ENCODE peak calls at places on chromosomes 2 and 18, in six cellular contexts. One of them, this sample, is unnamed. For H3K4me1, the result is how much of the 10 kb centered on the place peaks cover.

GRCh38 chr2:113840463-113840975 is 49.4 kb upstream of the ACTR3 start:
- DNase-seq in prostate gland: no peak
- DNase-seq in IMR-90: no peak
- DNase-seq in neural progenitor cell: no peak
- DNase-seq in neuronal stem cell: no peak
- DNase-seq in kidney: no peak
- DNase-seq in this sample: no peak

GRCh38 chr2:52934354-52934898 is 833.2 kb upstream of the CHAC2 start:
- DNase-seq in prostate gland: peak
- DNase-seq in IMR-90: peak
- DNase-seq in neural progenitor cell: no peak
- DNase-seq in neuronal stem cell: no peak
- DNase-seq in kidney: no peak
- DNase-seq in this sample: no peak

GRCh38 chr2:216057688-216058193 is 23.9 kb downstream of the PECR start:
- DNase-seq in prostate gland: no peak
- DNase-seq in IMR-90: peak
- DNase-seq in neural progenitor cell: no peak
- DNase-seq in neuronal stem cell: no peak
- DNase-seq in kidney: peak
- DNase-seq in this sample: no peak

GRCh38 chr18:2881088-2881487 is 34.3 kb downstream of the EMILIN2 start:
- DNase-seq in prostate gland: no peak
- DNase-seq in IMR-90: peak
- DNase-seq in neural progenitor cell: no peak
- DNase-seq in neuronal stem cell: no peak
- DNase-seq in kidney: no peak
- DNase-seq in this sample: no peak

GRCh38 chr2:200288670-200289429 is 17.6 kb upstream of the SPATS2L start:
- DNase-seq in prostate gland: peak
- DNase-seq in IMR-90: peak
- DNase-seq in neural progenitor cell: no peak
- DNase-seq in neuronal stem cell: no peak
- DNase-seq in kidney: no peak
- DNase-seq in this sample: no peak

GRCh38 chr2:217204358-217204757 is 344.5 kb upstream of the TNP1 start:
- DNase-seq in prostate gland: no peak
- DNase-seq in IMR-90: peak
- DNase-seq in neural progenitor cell: no peak
- DNase-seq in neuronal stem cell: no peak
- DNase-seq in kidney: no peak
- DNase-seq in this sample: no peak

GRCh38 chr2:31354837-31355236 is 59.7 kb downstream of the XDH start:
- DNase-seq in prostate gland: no peak
- DNase-seq in IMR-90: no peak
- DNase-seq in neural progenitor cell: no peak
- DNase-seq in neuronal stem cell: no peak
- DNase-seq in kidney: no peak
- DNase-seq in this sample: no peak

GRCh38 chr2:70448041-70448440 is 105.6 kb downstream of the TGFA start:
- DNase-seq in prostate gland: no peak
- DNase-seq in IMR-90: no peak
- DNase-seq in neural progenitor cell: no peak
- DNase-seq in neuronal stem cell: no peak
- DNase-seq in kidney: no peak
- DNase-seq in this sample: no peak

GRCh38 chr2:63819765-63820717 is 21.7 kb upstream of the UGP2 start:
- DNase-seq in prostate gland: no peak
- DNase-seq in IMR-90: peak
- DNase-seq in neural progenitor cell: no peak
- DNase-seq in neuronal stem cell: no peak
- DNase-seq in kidney: no peak
- DNase-seq in this sample: no peak

GRCh38 chr18:40293311-40293710 is 1661.7 kb upstream of the PIK3C3 start:
- DNase-seq in prostate gland: no peak
- DNase-seq in IMR-90: no peak
- DNase-seq in neural progenitor cell: peak
- DNase-seq in neuronal stem cell: no peak
- DNase-seq in kidney: no peak
- DNase-seq in this sample: no peak

GRCh38 chr2:31802711-31803110 is 208.1 kb downstream of the MEMO1 start:
- DNase-seq in prostate gland: no peak
- DNase-seq in IMR-90: no peak
- DNase-seq in neural progenitor cell: no peak
- DNase-seq in neuronal stem cell: no peak
- DNase-seq in kidney: no peak
- DNase-seq in this sample: no peak

GRCh38 chr2:56576001-56576400 is 392.2 kb downstream of the CCDC85A start:
- DNase-seq in prostate gland: no peak
- DNase-seq in IMR-90: no peak
- DNase-seq in neural progenitor cell: no peak
- DNase-seq in neuronal stem cell: no peak
- DNase-seq in kidney: no peak
- DNase-seq in this sample: no peak

DNA sequence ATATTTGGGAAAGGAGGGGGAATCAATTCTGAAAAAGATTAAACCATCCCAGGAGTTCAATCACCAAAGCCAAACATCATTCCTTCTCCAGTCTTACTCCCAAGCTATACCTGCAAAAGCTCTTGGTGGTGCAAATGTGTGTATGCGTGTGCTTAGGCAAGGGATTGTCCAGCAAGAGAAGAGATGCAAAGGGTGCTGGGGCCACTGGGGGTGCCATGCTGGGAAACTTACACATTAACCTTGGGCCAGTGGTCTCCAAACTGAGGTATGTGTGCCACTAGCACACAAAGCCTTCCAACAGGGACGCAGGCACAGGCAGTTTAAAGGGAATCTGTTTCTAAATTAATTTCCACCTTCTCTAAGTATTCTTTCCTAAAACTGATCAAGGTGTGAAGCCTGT is 307.9 kb downstream of the NBAS start:
- DNase-seq in prostate gland: no peak
- DNase-seq in IMR-90: no peak
- DNase-seq in neural progenitor cell: no peak
- DNase-seq in neuronal stem cell: no peak
- DNase-seq in kidney: no peak
- DNase-seq in this sample: no peak
- H3K4me1 ChIP-seq in prostate gland: under half
- H3K4me1 ChIP-seq in IMR-90: under half
- H3K4me1 ChIP-seq in neural progenitor cell: under half
- H3K4me1 ChIP-seq in neuronal stem cell: under half
- H3K4me1 ChIP-seq in kidney: under half
- H3K4me1 ChIP-seq in this sample: under half

GRCh38 chr2:120887844-120888243 is 152.2 kb downstream of the GLI2 start:
- DNase-seq in prostate gland: peak
- DNase-seq in IMR-90: no peak
- DNase-seq in neural progenitor cell: no peak
- DNase-seq in neuronal stem cell: no peak
- DNase-seq in kidney: no peak
- DNase-seq in this sample: no peak

GRCh38 chr2:120889936-120890335 is 154.3 kb downstream of the GLI2 start:
- DNase-seq in prostate gland: no peak
- DNase-seq in IMR-90: no peak
- DNase-seq in neural progenitor cell: no peak
- DNase-seq in neuronal stem cell: no peak
- DNase-seq in kidney: no peak
- DNase-seq in this sample: no peak

GRCh38 chr2:120890566-120891360 is 155.1 kb downstream of the GLI2 start:
- DNase-seq in prostate gland: no peak
- DNase-seq in IMR-90: no peak
- DNase-seq in neural progenitor cell: no peak
- DNase-seq in neuronal stem cell: no peak
- DNase-seq in kidney: no peak
- DNase-seq in this sample: no peak

GRCh38 chr2:120886967-120887672 is 151.5 kb downstream of the GLI2 start:
- DNase-seq in prostate gland: peak
- DNase-seq in IMR-90: no peak
- DNase-seq in neural progenitor cell: no peak
- DNase-seq in neuronal stem cell: no peak
- DNase-seq in kidney: no peak
- DNase-seq in this sample: no peak

GRCh38 chr2:120888851-120889250 is 153.2 kb downstream of the GLI2 start:
- DNase-seq in prostate gland: no peak
- DNase-seq in IMR-90: no peak
- DNase-seq in neural progenitor cell: no peak
- DNase-seq in neuronal stem cell: no peak
- DNase-seq in kidney: no peak
- DNase-seq in this sample: no peak
- H3K4me1 ChIP-seq in prostate gland: under half
- H3K4me1 ChIP-seq in IMR-90: under half
- H3K4me1 ChIP-seq in neural progenitor cell: half or more
- H3K4me1 ChIP-seq in neuronal stem cell: under half
- H3K4me1 ChIP-seq in kidney: under half
- H3K4me1 ChIP-seq in this sample: under half

GRCh38 chr18:75227535-75227934 is 16.9 kb downstream of the TSHZ1 start:
- DNase-seq in prostate gland: no peak
- DNase-seq in IMR-90: no peak
- DNase-seq in neural progenitor cell: no peak
- DNase-seq in neuronal stem cell: no peak
- DNase-seq in kidney: no peak
- DNase-seq in this sample: no peak

GRCh38 chr18:75226956-75227316 is 16.3 kb downstream of the TSHZ1 start:
- DNase-seq in prostate gland: no peak
- DNase-seq in IMR-90: no peak
- DNase-seq in neural progenitor cell: no peak
- DNase-seq in neuronal stem cell: no peak
- DNase-seq in kidney: no peak
- DNase-seq in this sample: no peak

GRCh38 chr18:75230210-75231052 is 19.8 kb downstream of the TSHZ1 start:
- DNase-seq in prostate gland: no peak
- DNase-seq in IMR-90: no peak
- DNase-seq in neural progenitor cell: no peak
- DNase-seq in neuronal stem cell: no peak
- DNase-seq in kidney: no peak
- DNase-seq in this sample: no peak

GRCh38 chr18:75229437-75229836 is 18.8 kb downstream of the TSHZ1 start:
- DNase-seq in prostate gland: no peak
- DNase-seq in IMR-90: no peak
- DNase-seq in neural progenitor cell: no peak
- DNase-seq in neuronal stem cell: no peak
- DNase-seq in kidney: no peak
- DNase-seq in this sample: no peak

DNA sequence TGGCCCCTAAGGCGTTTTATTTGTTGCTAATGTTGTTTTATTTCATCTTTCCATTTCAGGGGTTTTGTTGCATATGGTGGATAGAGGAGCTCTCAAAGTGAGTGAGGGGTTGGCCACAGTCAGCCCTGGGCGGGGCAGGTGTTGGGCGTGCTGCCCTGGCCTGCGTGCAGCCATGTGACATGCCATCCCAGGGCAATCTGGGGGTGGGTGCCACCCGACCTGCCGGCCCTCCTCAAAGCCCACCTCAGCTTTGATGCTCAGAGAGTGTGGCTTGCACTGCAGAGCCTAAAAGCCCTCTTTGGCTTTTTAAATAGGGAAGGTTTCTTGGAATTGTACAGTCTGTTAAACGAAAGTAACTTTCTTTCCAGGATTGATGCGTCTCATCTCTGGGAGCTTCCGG is 18.4 kb downstream of the TSHZ1 start:
- DNase-seq in prostate gland: no peak
- DNase-seq in IMR-90: no peak
- DNase-seq in neural progenitor cell: no peak
- DNase-seq in neuronal stem cell: no peak
- DNase-seq in kidney: no peak
- DNase-seq in this sample: no peak
- H3K4me1 ChIP-seq in prostate gland: under half
- H3K4me1 ChIP-seq in IMR-90: under half
- H3K4me1 ChIP-seq in neural progenitor cell: under half
- H3K4me1 ChIP-seq in neuronal stem cell: under half
- H3K4me1 ChIP-seq in kidney: under half
- H3K4me1 ChIP-seq in this sample: under half

GRCh38 chr18:77078671-77079070 is 53.9 kb downstream of the MBP start:
- DNase-seq in prostate gland: no peak
- DNase-seq in IMR-90: no peak
- DNase-seq in neural progenitor cell: no peak
- DNase-seq in neuronal stem cell: no peak
- DNase-seq in kidney: no peak
- DNase-seq in this sample: no peak

GRCh38 chr18:77077836-77078456 is 54.6 kb downstream of the MBP start:
- DNase-seq in prostate gland: no peak
- DNase-seq in IMR-90: peak
- DNase-seq in neural progenitor cell: no peak
- DNase-seq in neuronal stem cell: no peak
- DNase-seq in kidney: no peak
- DNase-seq in this sample: no peak

GRCh38 chr18:77077401-77077800 is 55.2 kb downstream of the MBP start:
- DNase-seq in prostate gland: no peak
- DNase-seq in IMR-90: no peak
- DNase-seq in neural progenitor cell: no peak
- DNase-seq in neuronal stem cell: no peak
- DNase-seq in kidney: no peak
- DNase-seq in this sample: no peak

GRCh38 chr18:77074431-77074830 is 58.2 kb downstream of the MBP start:
- DNase-seq in prostate gland: no peak
- DNase-seq in IMR-90: no peak
- DNase-seq in neural progenitor cell: no peak
- DNase-seq in neuronal stem cell: no peak
- DNase-seq in kidney: no peak
- DNase-seq in this sample: no peak

GRCh38 chr18:77076111-77076510 is 56.5 kb downstream of the MBP start:
- DNase-seq in prostate gland: no peak
- DNase-seq in IMR-90: no peak
- DNase-seq in neural progenitor cell: no peak
- DNase-seq in neuronal stem cell: no peak
- DNase-seq in kidney: no peak
- DNase-seq in this sample: no peak
- H3K4me1 ChIP-seq in prostate gland: under half
- H3K4me1 ChIP-seq in IMR-90: under half
- H3K4me1 ChIP-seq in neural progenitor cell: under half
- H3K4me1 ChIP-seq in neuronal stem cell: under half
- H3K4me1 ChIP-seq in kidney: under half
- H3K4me1 ChIP-seq in this sample: under half

DNA sequence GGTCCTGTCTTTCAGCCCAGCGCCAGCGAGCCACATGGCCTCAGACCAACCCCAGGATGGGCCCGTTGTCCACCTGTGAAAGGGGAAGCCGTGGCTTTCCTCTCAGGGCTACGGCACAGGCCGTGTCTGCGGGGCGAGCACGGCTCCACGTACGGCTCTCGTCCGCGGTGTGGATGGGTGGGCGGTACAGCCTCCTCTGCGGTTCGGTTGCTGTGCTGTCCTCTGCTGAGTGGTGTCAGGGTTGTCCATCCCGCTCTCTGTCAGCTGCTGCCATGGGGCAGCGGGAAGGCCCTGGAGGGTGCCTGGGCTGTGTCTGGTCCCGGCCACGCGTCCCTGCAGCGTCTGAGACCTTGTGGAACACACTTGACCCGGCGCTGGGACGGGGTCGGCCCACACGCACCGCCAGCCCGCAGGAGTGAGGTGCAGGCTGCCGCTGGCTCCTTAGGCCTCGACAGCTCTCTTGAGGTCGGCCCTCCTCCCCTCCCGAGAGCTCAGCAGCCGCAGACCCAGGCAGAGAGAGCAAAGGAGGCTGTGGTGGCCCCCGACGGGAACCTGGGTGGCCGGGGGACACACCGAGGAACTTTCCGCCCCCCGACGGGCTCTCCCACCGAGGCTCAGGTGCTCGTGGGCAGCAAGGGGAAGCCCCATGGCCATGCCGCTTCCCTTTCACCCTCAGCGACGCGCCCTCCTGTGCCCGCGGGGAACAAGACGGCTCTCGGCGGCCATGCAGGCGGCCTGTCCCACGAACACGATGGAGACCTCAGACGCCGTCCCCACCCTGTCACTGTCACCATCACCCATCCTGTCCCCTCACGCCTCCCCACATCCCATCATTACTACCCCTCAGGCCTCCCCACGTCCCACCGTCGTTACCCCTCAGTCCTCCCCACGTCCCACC is 128.7 kb downstream of the NFATC1 start:
- DNase-seq in prostate gland: no peak
- DNase-seq in IMR-90: no peak
- DNase-seq in neural progenitor cell: no peak
- DNase-seq in neuronal stem cell: no peak
- DNase-seq in kidney: peak
- DNase-seq in this sample: peak
- H3K4me1 ChIP-seq in prostate gland: under half
- H3K4me1 ChIP-seq in IMR-90: under half
- H3K4me1 ChIP-seq in neural progenitor cell: under half
- H3K4me1 ChIP-seq in neuronal stem cell: under half
- H3K4me1 ChIP-seq in kidney: under half
- H3K4me1 ChIP-seq in this sample: under half

This sample was measured in HAP-1.